ENCODE peak calls at places on chromosomes 12 and 14, in ten cellular contexts. V is tibial artery; S is HFFc6; K is nephron progenitor cell; C is heart left ventricle; X is GM13977; T is CD4-positive, alpha-beta T cell; Q is suprapubic skin; J is H9; O is Calu3. H is an unnamed sample.

GRCh38 chr12:1666215-1666614 is 24.7 kb upstream of the ADIPOR2 start:
- DNase-seq in V (no peak), S (no peak), K (no peak), C (no peak), X (no peak), T (no peak), Q (no peak), J (no peak), O (no peak), H (no peak)

GRCh38 chr12:119802472-119802871 is 74.6 kb downstream of the CIT start:
- DNase-seq in V (peak; percentile 70), S (peak; percentile 37), K (no peak), C (peak; percentile 46), X (no peak), T (no peak), Q (peak; percentile 73), J (no peak), O (no peak), H (no peak)

GRCh38 chr14:100816950-100817901 is 8.7 kb upstream of the MEG3 start:
- DNase-seq in V (no peak), S (no peak), K (no peak), C (no peak), X (no peak), T (no peak), Q (no peak), J (no peak), O (no peak), H (no peak)

GRCh38 chr12:31370645-31371620 is 45.0 kb upstream of the SINHCAF start:
- DNase-seq in V (peak; percentile 13), S (no peak), K (peak; percentile 50), C (no peak), X (no peak), T (no peak), Q (no peak), J (peak; percentile 90), O (peak; percentile 7), H (no peak)

GRCh38 chr12:95258803-95259202 is 41.2 kb downstream of the VEZT start:
- DNase-seq in V (no peak), S (no peak), K (no peak), C (no peak), X (no peak), T (no peak), Q (no peak), J (no peak), O (no peak), H (no peak)

GRCh38 chr12:133165776-133166175 is 15.5 kb upstream of the ZNF268 start:
- DNase-seq in V (no peak), S (no peak), K (no peak), C (no peak), X (no peak), T (no peak), Q (no peak), J (no peak), O (no peak), H (no peak)

GRCh38 chr12:6646276-6647082 is 753 bp downstream of the ACRBP start:
- DNase-seq in V (no peak), S (no peak), K (no peak), C (no peak), X (no peak), T (no peak), Q (no peak), J (no peak), O (no peak), H (no peak)

GRCh38 chr14:92439551-92440344 is 73.8 kb upstream of the RIN3 start:
- DNase-seq in V (no peak), S (no peak), K (no peak), C (peak; percentile 74), X (no peak), T (no peak), Q (no peak), J (no peak), O (no peak), H (no peak)

GRCh38 chr12:65825573-65826512 is 1.6 kb downstream of the HMGA2 start:
- DNase-seq in V (no peak), S (no peak), K (peak; percentile 57), C (peak; percentile 29), X (peak; percentile 60), T (no peak), Q (no peak), J (peak; percentile 58), O (peak; percentile 46), H (peak; percentile 72)

GRCh38 chr14:91419044-91419397 is 1.4 kb upstream of the CCDC88C start:
- DNase-seq in V (no peak), S (no peak), K (no peak), C (no peak), X (no peak), T (no peak), Q (no peak), J (no peak), O (no peak), H (no peak)

GRCh38 chr12:44248436-44248835 is 412.6 kb downstream of the TMEM117 start:
- DNase-seq in V (no peak), S (no peak), K (no peak), C (no peak), X (no peak), T (no peak), Q (no peak), J (no peak), O (no peak), H (no peak)

GRCh38 chr12:44246481-44247105 is 410.7 kb downstream of the TMEM117 start:
- DNase-seq in V (no peak), S (no peak), K (no peak), C (no peak), X (no peak), T (no peak), Q (no peak), J (no peak), O (no peak), H (no peak)

GRCh38 chr12:44253338-44253856 is 417.5 kb downstream of the TMEM117 start:
- DNase-seq in V (no peak), S (no peak), K (no peak), C (no peak), X (no peak), T (no peak), Q (no peak), J (no peak), O (no peak), H (no peak)

GRCh38 chr12:44245932-44246331 is 410.1 kb downstream of the TMEM117 start:
- DNase-seq in V (no peak), S (no peak), K (no peak), C (no peak), X (no peak), T (no peak), Q (no peak), J (no peak), O (no peak), H (no peak)

GRCh38 chr12:44247588-44247987 is 411.7 kb downstream of the TMEM117 start:
- DNase-seq in V (no peak), S (no peak), K (peak; percentile 2), C (no peak), X (no peak), T (no peak), Q (no peak), J (peak; percentile 56), O (no peak), H (no peak)
- TF ChIP-seq CTCF in V (no peak), S (peak; percentile 28), K (no peak), C (no peak), X (peak; percentile 7), T (no peak), Q (no peak), J (peak; percentile 75), O (no peak), H (peak; percentile 37)

DNA sequence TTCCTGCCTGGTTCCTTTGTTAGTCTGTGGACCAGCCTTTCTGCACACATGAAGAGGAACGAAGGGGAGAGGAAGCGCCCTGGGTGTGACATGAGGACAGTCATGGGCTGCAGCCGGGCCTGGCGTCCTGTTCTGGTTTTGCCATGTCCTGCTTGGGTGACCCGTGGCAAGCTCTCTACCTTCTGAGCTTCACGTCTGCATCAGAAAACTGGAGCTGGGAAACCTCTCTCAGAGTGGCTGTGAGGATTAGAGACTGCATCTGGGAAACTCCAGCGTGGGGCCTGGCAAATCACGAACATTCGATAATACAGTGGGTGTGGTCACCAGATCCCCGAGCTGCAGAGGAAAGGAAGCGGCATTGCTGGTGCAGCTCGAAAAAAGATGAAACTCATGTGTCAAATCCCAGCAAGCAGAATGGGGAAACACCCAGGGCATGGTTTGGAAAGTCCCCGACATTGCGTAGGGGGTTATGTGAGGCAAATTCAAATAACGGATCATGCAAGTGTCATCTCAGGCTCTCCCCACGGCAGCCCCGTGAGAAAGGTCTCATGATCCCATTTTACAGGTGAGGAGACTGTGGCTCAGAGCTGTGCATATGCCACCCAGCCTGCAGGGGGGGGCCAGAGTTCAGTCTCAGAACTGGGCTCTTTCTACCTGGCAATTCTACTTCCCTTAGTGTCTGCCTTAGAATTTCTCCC is 98.2 kb upstream of the VRK1 start:
- DNase-seq in V (no peak), S (no peak), K (no peak), C (no peak), X (peak; percentile 36), T (peak; percentile 4), Q (no peak), J (no peak), O (no peak), H (no peak)
- TF ChIP-seq CTCF in V (no peak), S (no peak), K (no peak), C (no peak), X (peak; percentile 49), T (no peak), Q (no peak), J (peak; percentile 58), O (no peak), H (peak; percentile 23)

DNA sequence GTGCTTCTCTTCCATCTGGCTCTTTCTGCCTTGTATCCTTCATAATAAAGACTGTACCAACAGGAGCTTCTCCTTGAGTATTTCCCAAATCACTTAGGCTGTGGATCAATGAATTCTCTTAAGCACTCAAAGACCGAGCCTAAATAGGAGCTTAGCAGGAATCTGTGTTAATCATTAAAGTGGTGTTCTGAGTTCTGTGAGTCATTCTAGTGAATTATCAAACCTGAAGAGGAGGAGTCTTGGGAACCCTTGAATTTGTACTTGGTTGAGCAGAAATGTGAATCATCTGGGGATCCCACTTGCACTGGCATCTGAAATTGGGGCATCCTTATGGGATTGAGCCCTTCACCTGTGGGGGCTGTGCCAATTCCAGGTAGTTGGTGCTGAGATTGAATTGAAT is 946.2 kb downstream of the BCL11B start:
- DNase-seq in V (no peak), S (no peak), K (no peak), C (no peak), X (no peak), T (no peak), Q (no peak), J (no peak), O (no peak), H (no peak)
- TF ChIP-seq CTCF in V (no peak), S (no peak), K (no peak), C (no peak), X (no peak), T (no peak), Q (no peak), J (no peak), O (no peak), H (no peak)

DNA sequence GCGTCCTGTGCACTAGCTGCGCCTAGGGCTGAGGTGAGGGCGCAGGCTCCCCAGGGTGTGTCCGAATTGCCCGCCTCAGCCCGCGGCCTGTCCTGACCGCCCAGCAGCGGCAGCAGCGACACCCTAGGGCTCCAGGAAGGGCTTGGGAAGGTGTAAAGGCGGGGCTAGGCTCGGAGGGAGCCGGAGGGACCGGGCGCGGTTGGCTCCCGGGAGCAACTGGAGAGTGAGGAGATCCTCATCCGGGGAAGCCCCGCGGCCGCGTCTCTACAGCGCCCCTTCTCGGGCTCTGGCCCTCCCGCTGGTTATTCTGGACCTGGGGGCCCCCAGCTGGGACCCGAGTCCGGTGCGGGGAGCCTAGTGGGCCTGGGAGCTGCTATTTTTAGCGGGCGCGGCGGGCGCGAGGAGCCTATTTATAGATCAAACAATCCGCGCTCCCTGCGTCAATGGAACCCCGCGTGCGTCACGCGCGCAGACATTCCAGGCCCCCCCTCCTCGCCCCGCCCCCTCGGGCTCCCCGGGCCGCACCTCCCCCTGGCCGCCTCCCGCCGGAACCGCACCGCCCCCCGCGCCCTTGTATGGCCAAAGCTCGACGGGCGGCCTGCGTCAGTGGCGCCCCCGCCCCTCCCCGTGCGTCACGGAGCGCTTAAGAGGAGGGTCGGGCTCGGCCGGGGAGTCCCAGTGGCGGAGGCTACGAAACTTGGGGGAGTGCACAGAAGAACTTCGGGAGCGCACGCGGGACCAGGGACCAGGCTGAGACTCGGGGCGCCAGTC is at the start of gene NR4A1:
- DNase-seq in V (peak; percentile 99), S (peak; percentile 91), K (peak; percentile 99), C (peak; percentile 99), X (peak; percentile 98), T (peak; percentile 100), Q (peak; percentile 99), J (peak; percentile 94), O (peak; percentile 97), H (peak; percentile 96)
- TF ChIP-seq CTCF in V (no peak), S (peak; percentile 65), K (no peak), C (peak; percentile 24), X (peak; percentile 40), T (no peak), Q (peak; percentile 12), J (no peak), O (no peak), H (no peak)